ENCODE peak calls at places on chromosomes 4 and X, in nine cellular contexts. Q is tibial artery; A is uterus; Z is pancreas; M is tibial nerve; L is Caco-2; K is neural progenitor cell; V is right lobe of liver; N is CD8-positive, alpha-beta T cell. E is an unnamed sample. For H3K36me3 and H3K27me3, the result is how much of the 10 kb centered on the place peaks cover.

GRCh38 chr4:137495578-137495977 is 36.7 kb downstream of the PCDH18 start:
- DNase-seq in K (no peak), A (no peak), Q (no peak), L (no peak), Z (no peak), M (no peak), N (no peak), V (no peak), E (peak)

GRCh38 chr4:84583871-84584373 is 995 bp downstream of the CDS1 start:
- DNase-seq in V (no peak), Q (no peak), M (no peak), L (no peak), A (no peak), Z (no peak), N (no peak), K (no peak), E (peak)

GRCh38 chr4:37758226-37758625 is 68.3 kb upstream of the PGM2 start:
- DNase-seq in M (peak), Z (no peak), A (peak), K (no peak), L (no peak), Q (no peak), N (no peak), V (no peak), E (peak)

GRCh38 chr4:124277691-124278090 is 434.8 kb downstream of the ANKRD50 start:
- DNase-seq in N (no peak), Z (no peak), K (no peak), A (no peak), M (no peak), L (no peak), V (no peak), Q (no peak), E (no peak)

GRCh38 chr4:100935090-100935489 is 412.2 kb downstream of the PPP3CA start:
- DNase-seq in Q (no peak), A (no peak), L (no peak), V (no peak), N (no peak), Z (no peak), K (no peak), M (no peak), E (peak)

GRCh38 chrX:71107762-71108360 is 1.3 kb upstream of the CXorf65 start:
- DNase-seq in L (no peak), V (no peak), Q (no peak), K (no peak), N (peak), Z (no peak), A (no peak), M (no peak), E (no peak)

GRCh38 chrX:23187819-23188218 is 146.8 kb upstream of the PTCHD1 start:
- DNase-seq in N (no peak), V (no peak), L (no peak), Q (no peak), M (no peak), Z (no peak), K (no peak), A (no peak), E (no peak)

GRCh38 chr4:166091146-166091545 is 218.1 kb downstream of the TLL1 start:
- DNase-seq in L (no peak), V (no peak), A (no peak), K (no peak), M (no peak), Z (no peak), N (no peak), Q (no peak), E (no peak)

GRCh38 chr4:158411180-158411721 is 110.4 kb upstream of the RXFP1 start:
- DNase-seq in Q (no peak), A (no peak), K (no peak), Z (no peak), M (no peak), V (no peak), L (no peak), N (no peak), E (no peak)

GRCh38 chr4:38980903-38981676 is 51.1 kb downstream of the TMEM156 start:
- DNase-seq in A (no peak), K (no peak), M (no peak), L (no peak), V (no peak), Q (no peak), Z (no peak), N (no peak), E (peak)

GRCh38 chr4:139525414-139525813 is 30.6 kb downstream of the SETD7 start:
- DNase-seq in A (no peak), Z (no peak), L (no peak), N (no peak), K (no peak), M (no peak), V (no peak), Q (no peak), E (no peak)
- H3K36me3 ChIP-seq in A (under half), Z (under half), L (under half), N (under half), K (under half), M (half or more), V (under half), Q (half or more), E (under half)

DNA sequence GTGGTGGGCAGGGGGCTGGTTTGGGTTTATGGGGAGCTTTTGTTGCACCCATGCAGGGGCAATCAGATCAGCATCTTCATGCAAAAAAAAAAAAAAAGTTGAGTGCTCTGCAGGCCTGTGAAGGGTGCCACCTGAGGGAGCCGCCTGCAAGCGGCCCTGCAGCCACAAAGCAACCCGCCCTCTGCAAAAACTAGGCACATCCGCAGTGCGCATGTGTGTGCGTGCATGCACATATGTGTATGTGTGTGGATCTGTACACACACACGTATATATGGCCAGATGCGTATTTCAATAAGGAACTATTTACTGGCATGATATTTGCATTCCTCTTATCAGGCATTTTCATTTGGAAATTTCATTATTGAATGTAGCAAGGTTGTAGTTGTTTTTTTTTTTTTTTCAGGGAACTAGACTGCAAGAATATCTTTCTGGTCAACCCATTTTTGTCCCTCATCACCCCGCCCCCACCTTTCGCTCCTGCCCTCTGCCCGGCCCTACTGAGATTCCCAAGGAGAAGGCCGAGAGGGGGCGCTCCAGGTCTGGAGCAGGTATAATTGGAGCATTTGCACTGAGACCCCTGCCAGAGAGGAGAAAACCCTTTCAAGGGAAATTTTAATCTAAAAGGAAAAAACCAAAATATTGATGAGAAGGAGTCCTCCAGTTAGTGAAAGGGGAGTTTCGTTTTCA is 18.1 kb downstream of the CCNQ start:
- DNase-seq in Z (no peak), L (no peak), A (no peak), V (no peak), K (peak), N (no peak), Q (no peak), M (no peak), E (no peak)
- TF ChIP-seq CTCF in Z (no peak), L (no peak), A (no peak), V (no peak), K (peak), N (no peak), Q (no peak), M (no peak), E (no peak)

DNA sequence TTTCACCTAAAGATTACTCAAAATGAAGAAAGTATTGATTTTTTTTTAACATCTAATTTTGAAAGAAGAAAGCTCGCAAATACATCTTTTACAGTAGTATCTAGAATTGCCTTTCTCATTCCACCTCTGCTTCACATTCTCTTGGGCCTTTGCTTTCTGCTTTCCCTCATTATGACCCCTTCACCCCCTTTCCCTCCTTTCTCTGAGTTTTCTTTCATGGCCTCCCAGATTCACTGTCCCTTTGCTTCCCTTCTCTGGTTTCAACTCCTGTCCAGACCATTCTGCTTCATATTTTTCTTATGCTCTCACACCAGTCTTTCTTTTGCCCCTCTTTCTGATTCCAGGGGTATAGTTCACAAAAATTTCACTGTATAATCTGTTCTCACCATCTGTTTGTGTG is 29.0 kb downstream of the ADH5 start:
- DNase-seq in V (no peak), K (no peak), M (no peak), Q (no peak), N (no peak), L (no peak), A (no peak), Z (no peak), E (no peak)
- H3K27me3 ChIP-seq in V (under half), K (under half), M (under half), Q (under half), N (under half), L (under half), A (under half), Z (under half), E (under half)

DNA sequence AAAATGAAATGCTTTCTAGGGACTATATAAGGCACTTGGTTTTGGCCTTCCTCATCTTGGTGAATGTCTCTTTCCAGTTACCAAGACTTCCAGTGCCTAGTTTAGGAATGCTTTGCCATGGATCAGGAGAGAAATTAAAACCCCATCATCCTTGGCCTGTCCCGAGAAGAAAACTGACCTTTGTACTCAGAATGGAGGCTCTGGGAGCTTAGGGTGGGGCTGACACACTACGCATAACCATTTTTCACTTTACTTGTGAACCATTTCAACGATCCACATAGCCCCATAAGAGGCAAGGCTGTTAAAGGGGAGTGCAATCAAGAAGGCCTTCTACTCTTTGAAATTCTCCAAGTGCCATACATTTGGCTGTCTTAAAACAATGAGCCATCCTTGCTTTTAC is 26.7 kb upstream of the ZCCHC13 start:
- DNase-seq in M (no peak), A (no peak), Z (no peak), K (no peak), N (no peak), V (no peak), L (no peak), Q (no peak), E (no peak)
- H3K36me3 ChIP-seq in M (half or more), A (under half), Z (under half), K (under half), N (under half), V (under half), L (under half), Q (under half), E (under half)

GRCh38 chrX:65196758-65197371 is 220.6 kb upstream of the ZC4H2 start:
- DNase-seq in M (no peak), N (no peak), L (peak), A (no peak), K (peak), Z (peak), V (peak), Q (no peak), E (no peak)
- TF ChIP-seq CTCF in M (no peak), N (no peak), L (peak), A (no peak), K (peak), Z (no peak), V (peak), Q (no peak), E (peak)

GRCh38 chr4:10727140-10727880 is 42.7 kb upstream of the CLNK start:
- DNase-seq in A (no peak), L (no peak), Z (no peak), V (no peak), M (no peak), N (no peak), K (no peak), Q (no peak), E (no peak)

GRCh38 chr4:10728016-10728415 is 43.4 kb upstream of the CLNK start:
- DNase-seq in V (no peak), L (no peak), N (no peak), Q (no peak), Z (no peak), A (no peak), M (no peak), K (no peak), E (no peak)

GRCh38 chr4:10721616-10722015 is 37.0 kb upstream of the CLNK start:
- DNase-seq in Z (no peak), M (no peak), A (no peak), K (no peak), Q (no peak), L (no peak), N (no peak), V (no peak), E (no peak)

DNA sequence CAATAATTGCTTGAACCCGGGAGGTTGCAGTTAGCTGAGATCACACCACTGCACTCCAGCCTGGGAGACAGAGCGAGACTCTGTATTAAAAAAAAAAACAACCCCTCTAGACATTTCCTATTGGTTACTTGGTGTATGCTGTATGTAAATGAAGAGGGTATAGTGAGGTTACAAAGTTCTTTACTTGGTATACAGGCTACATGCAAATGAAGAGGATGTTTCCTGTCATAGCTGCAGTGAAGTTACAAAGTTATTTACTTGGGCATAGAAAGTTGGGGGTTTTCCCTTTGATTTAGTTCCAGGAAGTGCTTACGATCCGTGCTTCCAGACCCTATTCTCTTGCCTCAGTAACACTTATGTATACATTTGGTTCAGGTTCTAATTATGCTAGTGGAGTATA is 38.4 kb upstream of the CLNK start:
- DNase-seq in Z (no peak), A (no peak), N (no peak), M (no peak), Q (no peak), L (no peak), K (no peak), V (no peak), E (no peak)
- H3K27me3 ChIP-seq in Z (under half), A (under half), N (under half), M (under half), Q (under half), L (under half), K (under half), V (under half), E (under half)